ENCODE peak calls at places on chromosomes 13 and 19, in four cellular contexts. N is stomach, R is upper lobe of left lung, H is breast epithelium. D is an unnamed sample.
A peak's percentile ranks its signal among the peaks of the same experiment; 100 is the strongest.

GRCh38 chr19:49793561-49793840 is 19.6 kb downstream of the FUZ start:
- DNase-seq in N (no peak), R (no peak), H (no peak), D (no peak)

GRCh38 chr13:107421028-107421427 is 794.3 kb downstream of the LIG4 start:
- DNase-seq in N (no peak), R (no peak), H (no peak), D (no peak)

GRCh38 chr13:38309397-38309796 is 40.3 kb upstream of the UFM1 start:
- DNase-seq in N (no peak), R (no peak), H (no peak), D (no peak)

GRCh38 chr13:80473695-80474094 is 132.8 kb upstream of the SPRY2 start:
- DNase-seq in N (no peak), R (no peak), H (no peak), D (no peak)

GRCh38 chr13:78420814-78421213 is 182.5 kb downstream of the POU4F1 start:
- DNase-seq in N (no peak), R (no peak), H (no peak), D (no peak)

GRCh38 chr13:48066310-48066989 is 28.5 kb downstream of the MED4 start:
- DNase-seq in N (no peak), R (no peak), H (no peak), D (no peak)

GRCh38 chr13:51846756-51847155 is 1.8 kb upstream of the TMEM272 start:
- DNase-seq in N (no peak), R (no peak), H (no peak), D (no peak)

GRCh38 chr13:112056284-112056727 is 10.6 kb upstream of the SOX1 start:
- DNase-seq in N (no peak), R (peak; percentile 64), H (no peak), D (no peak)

GRCh38 chr19:42023121-42023942 is 29.3 kb upstream of the ATP1A3 start:
- DNase-seq in N (no peak), R (peak; percentile 70), H (no peak), D (no peak)

GRCh38 chr13:30191491-30192100 is 115.8 kb downstream of the KATNAL1 start:
- DNase-seq in N (no peak), R (no peak), H (no peak), D (no peak)

GRCh38 chr13:53844747-53845146 is 816.1 kb downstream of the OLFM4 start:
- DNase-seq in N (no peak), R (no peak), H (no peak), D (no peak)

GRCh38 chr13:29255567-29255966 is 339.9 kb downstream of the SLC7A1 start:
- DNase-seq in N (no peak), R (no peak), H (no peak), D (no peak)

GRCh38 chr19:4638828-4639530 is at the start of gene TNFAIP8L1:
- DNase-seq in N (peak; percentile 97), R (peak; percentile 100), H (peak; percentile 97), D (peak; percentile 95)

GRCh38 chr13:61880576-61881283 is 465.1 kb upstream of the PCDH20 start:
- DNase-seq in N (peak; percentile 36), R (no peak), H (no peak), D (no peak)

GRCh38 chr19:14686411-14686810 is 3.4 kb upstream of the ZNF333 start:
- DNase-seq in N (no peak), R (no peak), H (no peak), D (no peak)

GRCh38 chr13:113001251-113002140 is 32.5 kb downstream of the MCF2L start:
- DNase-seq in N (peak; percentile 68), R (peak; percentile 84), H (peak; percentile 67), D (peak; percentile 79)

GRCh38 chr13:33112745-33113144 is 96.5 kb downstream of the KL start:
- DNase-seq in N (no peak), R (peak; percentile 40), H (no peak), D (no peak)

GRCh38 chr13:43195551-43195950 is 172.2 kb downstream of the DNAJC15 start:
- DNase-seq in N (no peak), R (no peak), H (no peak), D (no peak)

GRCh38 chr19:35040826-35041547 is 534 bp upstream of the HPN start:
- DNase-seq in N (peak; percentile 96), R (peak; percentile 93), H (peak; percentile 88), D (peak; percentile 69)

GRCh38 chr19:16153582-16154336 is 10.3 kb downstream of the HSH2D start:
- DNase-seq in N (no peak), R (no peak), H (no peak), D (no peak)

GRCh38 chr13:24693862-24694471 is 13.8 kb downstream of the ATP12A start:
- DNase-seq in N (peak; percentile 46), R (no peak), H (no peak), D (peak; percentile 53)

GRCh38 chr13:75724742-75725504 is 88.8 kb downstream of the LMO7 start:
- DNase-seq in N (no peak), R (no peak), H (no peak), D (peak; percentile 29)

GRCh38 chr13:45391926-45392325 is 26.2 kb downstream of the SLC25A30 start:
- DNase-seq in N (no peak), R (no peak), H (no peak), D (no peak)

GRCh38 chr13:94860981-94861407 is 148.6 kb upstream of the SOX21 start:
- DNase-seq in N (no peak), R (no peak), H (no peak), D (no peak)

GRCh38 chr19:52823676-52824075 is 2.2 kb upstream of the ZNF28 start:
- DNase-seq in N (no peak), R (no peak), H (no peak), D (no peak)

DNA sequence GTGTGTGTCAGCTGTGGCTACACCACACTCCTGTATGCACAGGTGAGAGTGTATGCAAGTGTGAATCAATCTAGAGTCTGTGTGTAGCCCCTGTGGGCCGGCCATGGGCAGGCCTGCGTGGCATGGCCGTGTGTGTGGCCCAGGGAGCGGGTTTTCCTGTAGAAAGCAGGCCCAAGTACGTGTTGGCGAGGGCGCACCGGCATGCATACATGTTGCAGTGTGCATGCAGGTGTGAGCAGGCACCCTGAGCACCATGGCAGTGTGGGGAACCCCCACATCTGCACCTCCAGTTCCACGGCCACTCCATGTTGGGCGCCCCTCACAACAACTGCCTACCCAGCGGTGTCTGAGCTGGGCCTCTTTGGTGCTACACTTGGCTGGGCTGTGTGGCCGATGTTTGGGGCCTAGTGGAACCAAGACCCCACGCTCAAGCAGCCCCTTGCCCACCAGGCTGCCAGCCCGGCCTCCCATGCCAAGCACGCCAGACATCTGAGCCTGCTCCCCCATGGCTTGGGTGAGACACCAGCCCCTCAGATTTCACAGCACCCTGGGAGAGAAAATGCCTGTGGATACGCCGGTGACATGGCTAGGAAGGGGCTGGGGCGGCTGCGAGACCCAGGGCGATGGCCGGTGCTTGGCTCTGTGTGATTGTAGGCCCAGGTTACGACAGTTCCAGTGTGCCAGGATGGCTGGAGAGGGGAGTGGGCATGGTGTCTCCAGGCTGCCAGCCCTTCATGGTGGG is 2.1 kb downstream of the NFIX start:
- DNase-seq in N (no peak), R (peak; percentile 75), H (no peak), D (no peak)
- TF ChIP-seq POLR2A in N (no peak), R (no peak), H (no peak), D (no peak)

DNA sequence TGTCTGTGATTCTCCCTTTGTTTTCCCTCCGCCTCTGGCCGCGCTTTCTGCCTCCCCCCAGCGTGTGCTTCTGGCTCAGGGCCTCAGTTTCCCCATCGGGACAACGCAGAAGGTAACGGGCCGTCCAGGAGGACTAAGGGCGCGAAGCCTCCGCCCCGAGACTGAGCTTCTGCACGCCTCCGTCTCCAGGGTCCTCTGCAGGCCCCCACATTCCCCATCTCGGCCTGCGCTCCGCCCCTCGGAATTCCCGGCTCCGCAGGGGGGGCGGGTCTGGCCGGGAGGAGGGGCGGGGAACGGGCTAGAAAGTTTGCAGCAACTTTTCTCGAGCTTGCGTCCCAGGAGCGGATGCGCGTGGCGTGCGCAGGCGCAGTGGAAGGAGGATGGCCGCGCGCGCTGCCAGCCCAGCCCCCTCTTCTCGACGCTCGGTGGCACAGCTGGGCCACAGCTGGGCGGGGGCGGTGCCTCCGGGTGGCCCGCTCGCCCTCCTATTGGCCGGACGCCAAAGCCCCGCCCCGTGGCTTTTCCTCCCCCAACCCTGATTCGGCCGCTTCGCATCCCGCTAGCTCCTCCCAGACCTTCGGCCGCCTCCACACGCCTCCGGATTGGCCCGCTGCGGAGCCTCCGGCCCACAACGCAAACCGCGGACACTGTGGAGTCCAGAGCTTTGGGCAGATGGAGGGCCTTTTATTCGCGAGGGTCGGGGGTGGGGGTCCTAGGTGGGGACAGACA is at the start of gene SIX5:
- DNase-seq in N (peak; percentile 99), R (peak; percentile 100), H (peak; percentile 99), D (peak; percentile 97)
- H3K4me1 ChIP-seq in N (peaks cover 82% of the 10 kb centered on the region), R (peaks cover 66% of the 10 kb centered on the region), H (peaks cover 14% of the 10 kb centered on the region), D (peaks cover 28% of the 10 kb centered on the region)

DNA sequence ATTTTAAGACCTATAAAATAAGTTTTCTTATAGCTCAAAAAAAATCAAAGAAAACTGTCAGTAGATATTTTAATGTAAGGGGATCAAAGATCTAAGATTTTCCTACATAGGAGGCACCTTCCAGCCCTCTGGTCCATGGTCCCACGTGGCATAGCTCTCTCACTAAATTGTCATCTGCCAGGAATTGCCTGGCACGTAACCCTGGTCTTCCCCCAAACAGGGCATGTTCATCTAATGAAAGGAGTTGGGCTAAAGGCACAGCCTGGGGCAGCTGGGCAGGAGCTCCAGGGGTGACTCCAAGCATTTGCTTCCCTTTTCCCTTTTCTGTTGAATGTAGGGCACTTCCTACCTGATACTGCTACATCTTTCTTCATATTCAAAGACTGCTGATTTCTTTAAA is 148.8 kb downstream of the COL4A1 start:
- DNase-seq in N (no peak), R (no peak), H (no peak), D (no peak)
- TF ChIP-seq POLR2AphosphoS5 in N (no peak), R (no peak), H (no peak), D (no peak)

GRCh38 chr19:39802958-39803357 is 24.3 kb downstream of the LEUTX start:
- DNase-seq in N (no peak), R (no peak), H (no peak), D (no peak)
- TF ChIP-seq POLR2A in N (no peak), R (no peak), H (no peak), D (no peak)

DNA sequence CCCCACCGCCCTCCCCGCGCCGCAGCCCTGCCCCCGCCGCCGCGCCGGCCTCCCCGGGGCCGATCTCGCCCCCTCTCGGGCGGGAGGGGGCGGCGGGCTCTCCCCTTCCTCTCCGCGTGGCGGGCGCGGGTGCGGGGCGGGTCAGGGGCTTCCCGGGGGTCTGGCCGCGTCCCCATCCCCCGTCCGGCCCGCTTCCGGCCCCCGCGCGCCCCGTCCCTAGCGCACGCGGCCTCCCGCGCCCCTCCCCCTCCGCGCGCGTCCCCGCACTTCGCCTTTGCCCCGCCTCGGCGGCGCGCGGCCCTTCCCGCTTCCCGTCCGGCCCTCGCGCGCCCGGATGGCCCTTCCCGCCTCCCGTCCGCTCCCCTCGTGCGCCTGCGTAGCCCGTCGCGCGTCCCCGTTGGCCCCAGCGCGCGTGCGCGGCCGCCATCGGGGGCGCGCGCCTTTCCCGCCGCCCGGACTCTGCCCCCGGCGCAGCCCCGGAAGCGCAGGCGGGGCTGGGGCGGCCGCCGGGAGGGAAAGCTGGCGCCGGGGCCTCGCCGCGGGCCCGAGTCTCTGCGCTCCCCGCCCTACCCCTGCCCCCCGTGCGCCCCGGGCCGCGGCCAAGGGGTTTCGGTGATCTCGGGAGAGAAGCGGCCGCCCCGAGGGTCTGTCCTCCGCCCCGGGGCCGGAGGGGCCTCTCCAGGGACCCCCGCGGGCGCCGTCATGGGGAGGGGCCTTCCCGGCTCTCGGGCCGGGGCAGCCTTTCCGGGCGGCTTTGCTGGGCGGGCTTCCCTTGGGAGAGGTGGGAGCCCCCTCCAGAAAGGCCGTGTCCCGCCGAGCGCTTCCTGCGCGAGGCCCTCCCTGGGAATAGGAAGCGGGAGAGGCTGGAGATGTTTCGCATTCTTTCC is 519 bp downstream of the PTBP1 start:
- DNase-seq in N (peak; percentile 93), R (peak; percentile 98), H (peak; percentile 87), D (peak; percentile 81)
- H3K4me1 ChIP-seq in N (peaks cover 61% of the 10 kb centered on the region), R (peaks cover 68% of the 10 kb centered on the region), H (peaks cover 39% of the 10 kb centered on the region), D (peaks cover 36% of the 10 kb centered on the region)

GRCh38 chr19:47750752-47751151 is 5.4 kb downstream of the NOP53 start:
- DNase-seq in N (no peak), R (peak; percentile 72), H (no peak), D (no peak)
- TF ChIP-seq POLR2AphosphoS5 in N (no peak), R (no peak), H (no peak), D (no peak)

D was measured in prostate gland.